ENCODE peak calls at places on chromosomes 7 and 10, in six cellular contexts. J is retinal pigment epithelial cell, G is HL-60, Y is esophagus muscularis mucosa, T is BJ, Z is mammary epithelial cell. A is an unnamed sample.

GRCh38 chr7:105304040-105304895 is 84.5 kb downstream of the SRPK2 start:
- DNase-seq in J (no peak), Y (no peak), G (no peak), Z (peak), T (no peak), A (no peak)

GRCh38 chr7:69906309-69906995 is 308.2 kb downstream of the AUTS2 start:
- DNase-seq in Y (no peak), T (no peak), J (no peak), G (no peak), Z (no peak), A (no peak)

GRCh38 chr10:17510242-17510908 is 56.0 kb upstream of the ST8SIA6 start:
- DNase-seq in J (no peak), Z (no peak), Y (no peak), T (no peak), G (peak), A (no peak)

GRCh38 chr7:88127637-88128290 is 92.1 kb downstream of the SRI start:
- DNase-seq in J (no peak), G (no peak), Z (no peak), Y (no peak), T (no peak), A (no peak)

GRCh38 chr7:132430041-132430440 is 146.2 kb downstream of the PLXNA4 start:
- DNase-seq in G (no peak), J (no peak), T (no peak), Y (no peak), Z (no peak), A (no peak)

GRCh38 chr10:103648951-103649532 is 155.5 kb downstream of the NEURL1 start:
- DNase-seq in G (no peak), T (no peak), Y (no peak), J (no peak), Z (no peak), A (no peak)

GRCh38 chr7:50681451-50682045 is 101.1 kb downstream of the GRB10 start:
- DNase-seq in G (peak), Z (no peak), T (no peak), J (no peak), Y (no peak), A (no peak)

GRCh38 chr10:5460468-5461200 is 38.7 kb downstream of the CALML5 start:
- DNase-seq in G (no peak), J (no peak), Z (no peak), T (no peak), Y (peak), A (no peak)

GRCh38 chr10:96998329-96998888 is 166.3 kb downstream of the LCOR start:
- DNase-seq in Z (no peak), T (no peak), G (no peak), Y (no peak), J (peak), A (no peak)
- TF ChIP-seq CTCF in Z (no peak), T (no peak), G (no peak), Y (no peak), J (no peak), A (no peak)

GRCh38 chr7:80732635-80733034 is 94.2 kb downstream of the CD36 start:
- DNase-seq in J (no peak), Z (no peak), G (no peak), T (no peak), Y (no peak), A (no peak)
- TF ChIP-seq CTCF in J (peak), Z (peak), G (no peak), T (no peak), Y (no peak), A (peak)

GRCh38 chr7:100607111-100607510 is 4.9 kb downstream of the PCOLCE start:
- DNase-seq in T (no peak), Y (no peak), J (no peak), G (no peak), Z (no peak), A (no peak)

GRCh38 chr7:100613447-100614185 is 1.3 kb downstream of the MOSPD3 start:
- DNase-seq in Y (no peak), J (no peak), G (peak), Z (no peak), T (no peak), A (no peak)

GRCh38 chr7:100614308-100614861 is 2.0 kb downstream of the MOSPD3 start:
- DNase-seq in J (no peak), T (no peak), Z (no peak), G (no peak), Y (no peak), A (no peak)

GRCh38 chr7:100611983-100612729 is at the start of gene MOSPD3:
- DNase-seq in T (peak), J (peak), Y (peak), Z (peak), G (peak), A (peak)

DNA sequence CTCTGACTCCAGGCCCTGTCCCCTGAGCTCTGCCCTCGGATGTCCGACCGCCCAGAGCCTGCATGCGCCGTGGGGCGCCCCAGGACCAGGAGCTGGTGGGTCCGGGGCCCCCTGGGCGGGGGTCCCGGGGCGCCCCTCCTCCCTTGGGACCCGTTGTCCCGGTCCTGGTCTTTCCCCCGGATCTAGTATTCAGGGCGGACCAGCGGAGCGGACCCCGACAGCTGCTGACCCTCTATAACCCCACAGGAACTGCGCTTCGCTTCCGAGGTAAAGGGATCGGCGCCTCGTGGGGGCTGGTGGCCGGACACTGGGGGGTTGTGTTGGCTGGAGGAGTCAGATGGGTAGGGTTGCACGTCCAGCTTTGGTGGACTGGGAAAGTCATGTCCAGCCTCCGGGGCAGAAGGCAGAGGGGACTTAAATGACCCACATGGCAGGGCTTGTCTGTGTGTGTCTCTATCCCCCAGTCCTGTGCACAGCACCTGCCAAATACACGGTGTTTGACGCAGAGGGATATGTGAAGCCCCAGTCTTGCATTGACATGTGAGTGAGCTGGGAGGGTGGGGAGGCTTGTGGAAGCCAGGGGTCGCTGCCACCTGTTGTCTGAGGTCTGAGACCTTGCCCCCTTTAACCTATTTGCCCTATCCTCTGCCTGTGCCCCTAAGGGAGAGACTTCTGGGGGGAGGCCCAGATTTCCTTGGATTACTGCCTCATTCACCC is 548 bp downstream of the MOSPD3 start:
- DNase-seq in G (no peak), J (no peak), T (no peak), Y (no peak), Z (no peak), A (no peak)
- TF ChIP-seq CTCF in G (no peak), J (peak), T (peak), Y (no peak), Z (no peak), A (peak)

DNA sequence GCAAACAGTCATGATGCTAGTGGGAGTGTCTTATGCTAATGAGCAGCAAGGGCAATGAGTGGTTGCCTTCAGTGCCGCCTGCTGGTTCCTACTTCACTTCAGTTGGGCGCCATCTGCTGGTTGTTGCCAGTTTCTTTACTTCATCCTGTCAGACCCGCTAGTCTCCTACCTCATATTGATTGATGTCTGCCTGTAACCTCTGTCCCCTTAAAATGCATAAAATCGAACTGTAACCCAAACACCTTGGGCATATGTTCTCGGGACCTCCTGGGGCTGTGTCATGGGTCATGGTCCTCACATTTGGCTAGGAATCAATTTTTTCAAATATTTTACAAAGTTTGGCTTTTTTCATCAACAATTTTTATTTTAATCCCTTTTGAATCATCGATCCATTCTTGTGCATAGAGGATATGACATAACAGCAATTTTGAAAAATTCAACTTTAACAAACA is 62.8 kb upstream of the C7orf33 start:
- DNase-seq in Y (no peak), J (peak), G (peak), Z (peak), T (peak), A (no peak)
- TF ChIP-seq CTCF in Y (peak), J (peak), G (peak), Z (peak), T (peak), A (peak)

GRCh38 chr7:6614941-6615737 is at the start of gene ZNF853:
- DNase-seq in T (no peak), G (no peak), J (no peak), Y (no peak), Z (no peak), A (no peak)
- TF ChIP-seq CTCF in T (no peak), G (no peak), J (no peak), Y (no peak), Z (no peak), A (peak)